ENCODE peak calls at places on chromosomes 3 and 15, in ten cellular contexts. One of them, this sample, is unnamed. For H3K36me3, the result is how much of the 10 kb centered on the place peaks cover.

GRCh38 chr3:123348471-123349200 is 100.3 kb downstream of the ADCY5 start:
- DNase-seq in GM23248: no peak
- DNase-seq in cardiac muscle cell: no peak
- DNase-seq in HCT116: no peak
- DNase-seq in uterus: no peak
- DNase-seq in fibroblast of lung: no peak
- DNase-seq in SK-N-SH: no peak
- DNase-seq in psoas muscle: no peak
- DNase-seq in GM06990: no peak
- DNase-seq in pancreas: no peak
- DNase-seq in this sample: no peak

GRCh38 chr3:195080571-195081141 is 190.3 kb downstream of the XXYLT1 start:
- DNase-seq in cardiac muscle cell: no peak
- DNase-seq in fibroblast of lung: no peak
- DNase-seq in uterus: no peak
- DNase-seq in GM23248: no peak
- DNase-seq in psoas muscle: no peak
- DNase-seq in HCT116: no peak
- DNase-seq in GM06990: no peak
- DNase-seq in SK-N-SH: no peak
- DNase-seq in pancreas: peak
- DNase-seq in this sample: no peak

GRCh38 chr3:37770938-37771918 is 90.5 kb upstream of the CTDSPL start:
- DNase-seq in cardiac muscle cell: peak
- DNase-seq in GM23248: no peak
- DNase-seq in SK-N-SH: peak
- DNase-seq in psoas muscle: peak
- DNase-seq in pancreas: peak
- DNase-seq in HCT116: no peak
- DNase-seq in fibroblast of lung: no peak
- DNase-seq in uterus: no peak
- DNase-seq in GM06990: no peak
- DNase-seq in this sample: no peak

GRCh38 chr3:69161587-69162196 is 39.3 kb upstream of the LMOD3 start:
- DNase-seq in cardiac muscle cell: peak
- DNase-seq in SK-N-SH: peak
- DNase-seq in pancreas: no peak
- DNase-seq in GM06990: peak
- DNase-seq in psoas muscle: no peak
- DNase-seq in HCT116: peak
- DNase-seq in GM23248: peak
- DNase-seq in uterus: peak
- DNase-seq in fibroblast of lung: peak
- DNase-seq in this sample: peak

GRCh38 chr3:181486496-181486895 is 225.2 kb upstream of the SOX2 start:
- DNase-seq in SK-N-SH: no peak
- DNase-seq in uterus: no peak
- DNase-seq in fibroblast of lung: no peak
- DNase-seq in HCT116: no peak
- DNase-seq in psoas muscle: no peak
- DNase-seq in GM06990: no peak
- DNase-seq in cardiac muscle cell: no peak
- DNase-seq in GM23248: no peak
- DNase-seq in pancreas: no peak
- DNase-seq in this sample: no peak

GRCh38 chr15:51030649-51031316 is 63.9 kb downstream of the TNFAIP8L3 start:
- DNase-seq in GM23248: peak
- DNase-seq in GM06990: no peak
- DNase-seq in SK-N-SH: no peak
- DNase-seq in HCT116: no peak
- DNase-seq in uterus: no peak
- DNase-seq in fibroblast of lung: peak
- DNase-seq in pancreas: no peak
- DNase-seq in psoas muscle: no peak
- DNase-seq in cardiac muscle cell: peak
- DNase-seq in this sample: no peak

GRCh38 chr15:43517354-43518072 is at the start of gene MAP1A:
- DNase-seq in SK-N-SH: peak
- DNase-seq in cardiac muscle cell: peak
- DNase-seq in pancreas: no peak
- DNase-seq in HCT116: no peak
- DNase-seq in GM23248: peak
- DNase-seq in uterus: peak
- DNase-seq in psoas muscle: peak
- DNase-seq in fibroblast of lung: peak
- DNase-seq in GM06990: no peak
- DNase-seq in this sample: peak

GRCh38 chr3:79067734-79068133 is 700.1 kb downstream of the ROBO1 start:
- DNase-seq in psoas muscle: no peak
- DNase-seq in cardiac muscle cell: no peak
- DNase-seq in uterus: no peak
- DNase-seq in HCT116: no peak
- DNase-seq in SK-N-SH: no peak
- DNase-seq in GM23248: no peak
- DNase-seq in pancreas: no peak
- DNase-seq in GM06990: no peak
- DNase-seq in fibroblast of lung: no peak
- DNase-seq in this sample: no peak

GRCh38 chr3:72665103-72665502 is 183.1 kb downstream of the SHQ1 start:
- DNase-seq in psoas muscle: no peak
- DNase-seq in pancreas: no peak
- DNase-seq in GM23248: no peak
- DNase-seq in cardiac muscle cell: no peak
- DNase-seq in SK-N-SH: no peak
- DNase-seq in uterus: no peak
- DNase-seq in HCT116: no peak
- DNase-seq in GM06990: no peak
- DNase-seq in fibroblast of lung: no peak
- DNase-seq in this sample: no peak

GRCh38 chr3:72664576-72664975 is 183.7 kb downstream of the SHQ1 start:
- DNase-seq in GM23248: peak
- DNase-seq in uterus: no peak
- DNase-seq in cardiac muscle cell: peak
- DNase-seq in pancreas: no peak
- DNase-seq in fibroblast of lung: peak
- DNase-seq in GM06990: no peak
- DNase-seq in HCT116: no peak
- DNase-seq in SK-N-SH: no peak
- DNase-seq in psoas muscle: no peak
- DNase-seq in this sample: no peak

GRCh38 chr3:72666444-72666755 is 181.8 kb downstream of the SHQ1 start:
- DNase-seq in GM23248: no peak
- DNase-seq in fibroblast of lung: no peak
- DNase-seq in cardiac muscle cell: no peak
- DNase-seq in uterus: no peak
- DNase-seq in HCT116: no peak
- DNase-seq in psoas muscle: no peak
- DNase-seq in pancreas: no peak
- DNase-seq in GM06990: no peak
- DNase-seq in SK-N-SH: no peak
- DNase-seq in this sample: no peak

GRCh38 chr3:72664171-72664570 is 184.1 kb downstream of the SHQ1 start:
- DNase-seq in cardiac muscle cell: no peak
- DNase-seq in SK-N-SH: no peak
- DNase-seq in fibroblast of lung: no peak
- DNase-seq in psoas muscle: no peak
- DNase-seq in HCT116: no peak
- DNase-seq in GM06990: no peak
- DNase-seq in pancreas: no peak
- DNase-seq in uterus: no peak
- DNase-seq in GM23248: peak
- DNase-seq in this sample: no peak

GRCh38 chr3:72665701-72666443 is 182.4 kb downstream of the SHQ1 start:
- DNase-seq in psoas muscle: no peak
- DNase-seq in GM06990: no peak
- DNase-seq in uterus: no peak
- DNase-seq in HCT116: no peak
- DNase-seq in GM23248: peak
- DNase-seq in cardiac muscle cell: peak
- DNase-seq in SK-N-SH: peak
- DNase-seq in pancreas: no peak
- DNase-seq in fibroblast of lung: peak
- DNase-seq in this sample: peak
- H3K4me3 ChIP-seq in psoas muscle: no peak
- H3K4me3 ChIP-seq in GM06990: no peak
- H3K4me3 ChIP-seq in uterus: no peak
- H3K4me3 ChIP-seq in HCT116: no peak
- H3K4me3 ChIP-seq in GM23248: no peak
- H3K4me3 ChIP-seq in cardiac muscle cell: no peak
- H3K4me3 ChIP-seq in SK-N-SH: no peak
- H3K4me3 ChIP-seq in pancreas: no peak
- H3K4me3 ChIP-seq in fibroblast of lung: no peak
- H3K4me3 ChIP-seq in this sample: no peak

DNA sequence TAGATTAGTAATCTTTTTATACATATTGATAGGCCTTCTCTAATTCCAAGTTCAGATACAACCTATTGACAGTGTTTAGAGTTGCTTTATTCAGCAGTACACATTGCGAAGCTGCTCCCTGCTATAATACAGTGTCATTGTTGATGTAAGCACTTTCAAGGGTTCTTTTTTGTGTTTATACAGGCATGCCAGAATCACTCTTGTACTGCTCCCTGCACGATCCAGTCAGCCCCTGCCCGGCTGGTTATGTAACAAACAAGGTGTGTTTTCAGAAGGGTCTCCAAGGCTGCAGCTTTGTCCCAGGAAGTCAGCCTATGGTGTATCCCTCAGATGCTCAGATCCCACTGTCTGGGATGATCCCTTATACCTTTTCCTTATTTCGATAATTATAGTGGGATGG is 11.3 kb downstream of the QTRT2 start:
- DNase-seq in psoas muscle: no peak
- DNase-seq in fibroblast of lung: no peak
- DNase-seq in SK-N-SH: no peak
- DNase-seq in cardiac muscle cell: no peak
- DNase-seq in HCT116: no peak
- DNase-seq in uterus: no peak
- DNase-seq in GM06990: no peak
- DNase-seq in GM23248: no peak
- DNase-seq in pancreas: no peak
- DNase-seq in this sample: no peak
- H3K36me3 ChIP-seq in psoas muscle: half or more
- H3K36me3 ChIP-seq in fibroblast of lung: under half
- H3K36me3 ChIP-seq in SK-N-SH: under half
- H3K36me3 ChIP-seq in cardiac muscle cell: under half
- H3K36me3 ChIP-seq in HCT116: under half
- H3K36me3 ChIP-seq in uterus: under half
- H3K36me3 ChIP-seq in GM06990: under half
- H3K36me3 ChIP-seq in GM23248: under half
- H3K36me3 ChIP-seq in pancreas: under half
- H3K36me3 ChIP-seq in this sample: under half

DNA sequence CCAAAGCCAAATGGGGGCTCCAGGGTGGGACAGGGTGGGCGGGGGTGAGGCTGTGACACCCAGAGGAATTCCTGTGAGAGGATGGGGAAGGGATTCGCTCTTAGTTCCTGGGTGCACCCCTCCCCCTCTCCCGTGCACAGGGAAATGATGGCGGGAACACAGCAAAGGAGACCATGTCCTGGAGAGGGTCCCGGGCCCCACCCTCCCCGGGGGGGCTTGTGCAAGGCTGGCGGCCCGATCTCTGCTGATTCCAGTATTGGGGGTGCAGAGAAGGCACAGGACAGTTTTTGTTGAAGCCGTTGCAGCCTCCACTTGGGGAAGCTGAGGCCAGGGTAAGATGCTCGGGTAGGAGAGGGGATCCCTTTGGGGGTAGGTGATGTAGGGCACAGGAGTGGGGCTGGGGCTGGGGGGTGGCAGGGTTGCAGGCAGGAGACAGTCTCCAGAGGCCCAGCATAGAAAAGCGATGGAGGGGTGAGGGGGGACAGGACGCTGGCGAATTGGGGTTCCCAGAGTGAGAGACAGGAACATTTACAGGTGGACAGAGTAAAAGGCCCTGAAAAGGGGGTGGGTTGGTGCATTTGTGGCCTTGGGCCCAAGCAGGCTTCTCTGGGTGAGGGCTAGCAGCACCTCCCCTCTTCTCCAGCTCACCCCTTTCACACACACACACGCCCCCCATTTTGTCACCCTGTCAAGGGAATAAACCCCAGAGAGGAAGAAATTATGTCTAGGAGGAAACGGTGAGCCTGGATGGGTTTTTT is 38.5 kb downstream of the HMCES start:
- DNase-seq in SK-N-SH: peak
- DNase-seq in GM23248: no peak
- DNase-seq in pancreas: peak
- DNase-seq in HCT116: no peak
- DNase-seq in cardiac muscle cell: no peak
- DNase-seq in psoas muscle: no peak
- DNase-seq in fibroblast of lung: no peak
- DNase-seq in GM06990: no peak
- DNase-seq in uterus: peak
- DNase-seq in this sample: peak
- H3K4me3 ChIP-seq in SK-N-SH: peak
- H3K4me3 ChIP-seq in GM23248: peak
- H3K4me3 ChIP-seq in pancreas: peak
- H3K4me3 ChIP-seq in HCT116: peak
- H3K4me3 ChIP-seq in cardiac muscle cell: peak
- H3K4me3 ChIP-seq in psoas muscle: peak
- H3K4me3 ChIP-seq in fibroblast of lung: peak
- H3K4me3 ChIP-seq in GM06990: peak
- H3K4me3 ChIP-seq in uterus: peak
- H3K4me3 ChIP-seq in this sample: peak

GRCh38 chr15:55196458-55197361 is at the start of gene RSL24D1:
- DNase-seq in GM06990: peak
- DNase-seq in fibroblast of lung: peak
- DNase-seq in HCT116: peak
- DNase-seq in GM23248: peak
- DNase-seq in pancreas: peak
- DNase-seq in psoas muscle: peak
- DNase-seq in cardiac muscle cell: peak
- DNase-seq in uterus: peak
- DNase-seq in SK-N-SH: peak
- DNase-seq in this sample: peak

GRCh38 chr15:55197719-55198118 is 978 bp upstream of the RSL24D1 start:
- DNase-seq in cardiac muscle cell: no peak
- DNase-seq in GM06990: no peak
- DNase-seq in uterus: no peak
- DNase-seq in fibroblast of lung: no peak
- DNase-seq in psoas muscle: no peak
- DNase-seq in SK-N-SH: no peak
- DNase-seq in HCT116: no peak
- DNase-seq in pancreas: no peak
- DNase-seq in GM23248: no peak
- DNase-seq in this sample: no peak

GRCh38 chr15:55197362-55197705 is 593 bp upstream of the RSL24D1 start:
- DNase-seq in uterus: no peak
- DNase-seq in SK-N-SH: no peak
- DNase-seq in GM23248: no peak
- DNase-seq in fibroblast of lung: no peak
- DNase-seq in pancreas: no peak
- DNase-seq in GM06990: no peak
- DNase-seq in cardiac muscle cell: no peak
- DNase-seq in HCT116: no peak
- DNase-seq in psoas muscle: no peak
- DNase-seq in this sample: no peak

GRCh38 chr15:55196011-55196410 is 730 bp downstream of the RSL24D1 start:
- DNase-seq in cardiac muscle cell: no peak
- DNase-seq in GM23248: peak
- DNase-seq in uterus: no peak
- DNase-seq in fibroblast of lung: peak
- DNase-seq in HCT116: no peak
- DNase-seq in GM06990: no peak
- DNase-seq in SK-N-SH: no peak
- DNase-seq in psoas muscle: no peak
- DNase-seq in pancreas: no peak
- DNase-seq in this sample: no peak

DNA sequence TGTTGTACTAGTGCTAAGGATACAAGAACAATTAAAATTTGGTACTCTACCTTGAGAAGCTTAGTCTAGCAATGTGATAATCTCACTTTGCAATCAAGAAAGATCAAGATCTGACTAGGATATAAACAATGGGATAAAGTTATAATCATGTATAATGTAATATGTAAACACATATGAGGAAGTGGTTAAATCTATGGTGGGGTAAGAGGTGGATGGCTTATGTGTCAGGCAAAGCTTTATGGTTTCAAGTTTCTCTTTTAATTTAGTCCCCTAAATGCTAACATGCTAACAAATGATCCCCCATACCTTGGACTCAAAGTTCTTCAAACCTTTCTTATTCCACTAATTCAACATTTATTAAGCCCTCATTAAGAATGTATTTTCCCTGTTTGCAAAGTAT is 2.5 kb downstream of the RSL24D1 start:
- DNase-seq in GM23248: no peak
- DNase-seq in psoas muscle: no peak
- DNase-seq in fibroblast of lung: peak
- DNase-seq in uterus: no peak
- DNase-seq in SK-N-SH: no peak
- DNase-seq in HCT116: no peak
- DNase-seq in pancreas: no peak
- DNase-seq in cardiac muscle cell: no peak
- DNase-seq in GM06990: no peak
- DNase-seq in this sample: no peak
- H3K36me3 ChIP-seq in GM23248: under half
- H3K36me3 ChIP-seq in psoas muscle: under half
- H3K36me3 ChIP-seq in fibroblast of lung: under half
- H3K36me3 ChIP-seq in uterus: under half
- H3K36me3 ChIP-seq in SK-N-SH: under half
- H3K36me3 ChIP-seq in HCT116: under half
- H3K36me3 ChIP-seq in pancreas: under half
- H3K36me3 ChIP-seq in cardiac muscle cell: under half
- H3K36me3 ChIP-seq in GM06990: under half
- H3K36me3 ChIP-seq in this sample: under half

This sample was measured in H7.